ENCODE peak calls at places on chromosomes 13 and 19, in five cellular contexts. Q is OCI-LY7; H is activated naive CD4-positive, alpha-beta T cell treated with anti-CD3 and anti-CD28 coated beads, Interleukin-2, amount 10 ng/mL, durations not matched to agents 7 days and 5 days; P is CD4-positive, alpha-beta T cell; F is mesenchymal stem cell. Y is an unnamed sample.
A peak's percentile ranks its signal among the peaks of the same experiment; 100 is the strongest.

GRCh38 chr19:3510727-3511126 is 4.6 kb downstream of the FZR1 start:
- DNase-seq in Q (no peak), H (no peak), P (no peak), F (no peak), Y (peak; percentile 47)

GRCh38 chr19:11204943-11205349 is 7.6 kb upstream of the KANK2 start:
- DNase-seq in Q (no peak), H (no peak), P (no peak), F (no peak), Y (no peak)

GRCh38 chr19:41595258-41595889 is 19.4 kb downstream of the CEACAM21 start:
- DNase-seq in Q (peak; percentile 81), H (peak; percentile 83), P (peak; percentile 50), F (peak; percentile 81), Y (peak; percentile 82)

GRCh38 chr19:54433697-54434096 is 15.3 kb upstream of the LENG8 start:
- DNase-seq in Q (no peak), H (peak; percentile 10), P (no peak), F (no peak), Y (no peak)

GRCh38 chr13:102128216-102128800 is 273.5 kb downstream of the FGF14 start:
- DNase-seq in Q (no peak), H (no peak), P (no peak), F (peak; percentile 44), Y (no peak)

GRCh38 chr13:49488563-49488962 is 7.2 kb upstream of the PHF11 start:
- DNase-seq in Q (no peak), H (no peak), P (no peak), F (no peak), Y (no peak)

GRCh38 chr13:110538632-110539031 is 22.9 kb downstream of the RAB20 start:
- DNase-seq in Q (no peak), H (no peak), P (no peak), F (no peak), Y (no peak)

GRCh38 chr19:32651729-32652140 is 23.2 kb downstream of the ANKRD27 start:
- DNase-seq in Q (no peak), H (no peak), P (no peak), F (no peak), Y (peak; percentile 81)

GRCh38 chr13:30785146-30785845 is 50.0 kb downstream of the ALOX5AP start:
- DNase-seq in Q (no peak), H (no peak), P (no peak), F (no peak), Y (no peak)

GRCh38 chr19:39275578-39275977 is 7.4 kb downstream of the IFNL2 start:
- DNase-seq in Q (no peak), H (no peak), P (no peak), F (no peak), Y (no peak)

GRCh38 chr13:32384702-32385101 is 43.2 kb downstream of the N4BP2L1 start:
- DNase-seq in Q (peak; percentile 4), H (no peak), P (no peak), F (no peak), Y (no peak)

Y was measured in GM23338.